ENCODE peak calls at places on chromosomes 2 and 18, in six cellular contexts. Z, S, D, I, J and R are unnamed samples.

GRCh38 chr2:189772212-189772611 is 9.6 kb upstream of the OSGEPL1 start:
- DNase-seq in I (no peak), S (no peak), J (no peak), D (no peak), Z (no peak), R (no peak)

GRCh38 chr18:52408800-52409302 is 68.9 kb downstream of the DCC start:
- DNase-seq in Z (no peak), S (no peak), D (no peak), I (no peak), J (no peak), R (no peak)

GRCh38 chr2:120667981-120668380 is 67.7 kb upstream of the GLI2 start:
- DNase-seq in I (no peak), J (no peak), S (no peak), Z (peak), D (no peak), R (no peak)

GRCh38 chr2:137968477-137969417 is 4.5 kb downstream of the HNMT start:
- DNase-seq in D (no peak), S (no peak), I (no peak), Z (no peak), J (no peak), R (no peak)

GRCh38 chr2:165691615-165692014 is 102.4 kb downstream of the GALNT3 start:
- DNase-seq in Z (no peak), I (no peak), J (no peak), S (no peak), D (peak), R (peak)

GRCh38 chr2:201806442-201806841 is at the start of gene CDK15:
- DNase-seq in J (no peak), S (no peak), I (no peak), Z (no peak), D (no peak), R (peak)

GRCh38 chr2:10957396-10957795 is 45.7 kb downstream of the KCNF1 start:
- DNase-seq in S (no peak), Z (no peak), I (no peak), D (no peak), J (no peak), R (no peak)

GRCh38 chr2:25674003-25674362 is 606 bp upstream of the DTNB start:
- DNase-seq in I (no peak), Z (no peak), D (no peak), S (no peak), J (no peak), R (peak)

GRCh38 chr2:197804758-197805597 is 585 bp downstream of the PLCL1 start:
- DNase-seq in S (peak), I (peak), Z (peak), D (peak), J (no peak), R (peak)

GRCh38 chr2:120914839-120915521 is 179.3 kb downstream of the GLI2 start:
- DNase-seq in D (peak), Z (no peak), I (no peak), J (peak), S (no peak), R (peak)

GRCh38 chr2:72109291-72109690 is 38.4 kb downstream of the CYP26B1 start:
- DNase-seq in I (no peak), J (no peak), D (no peak), Z (peak), S (no peak), R (no peak)

GRCh38 chr18:62420513-62421209 is 95.6 kb downstream of the TNFRSF11A start:
- DNase-seq in Z (no peak), S (peak), J (no peak), D (no peak), I (no peak), R (peak)

GRCh38 chr2:97935719-97936161 is 60.0 kb downstream of the TMEM131 start:
- DNase-seq in I (peak), J (peak), D (peak), Z (no peak), S (no peak), R (peak)

GRCh38 chr2:172021955-172022354 is 22.2 kb downstream of the METAP1D start:
- DNase-seq in S (no peak), J (no peak), D (peak), I (no peak), Z (no peak), R (peak)

GRCh38 chr2:152890746-152891145 is 172.3 kb downstream of the ARL6IP6 start:
- DNase-seq in J (no peak), S (no peak), Z (no peak), I (no peak), D (no peak), R (no peak)

GRCh38 chr2:156903335-156903734 is 354.2 kb upstream of the GALNT5 start:
- DNase-seq in Z (no peak), S (no peak), D (no peak), J (no peak), I (no peak), R (no peak)

GRCh38 chr18:30072609-30073385 is 969.7 kb downstream of the DSC3 start:
- DNase-seq in Z (no peak), I (no peak), J (no peak), S (no peak), D (no peak), R (no peak)

GRCh38 chr2:31205186-31205585 is 12.1 kb downstream of the CAPN14 start:
- DNase-seq in S (no peak), I (no peak), D (no peak), Z (no peak), J (no peak), R (no peak)

GRCh38 chr2:158664987-158665386 is 130.1 kb upstream of the DAPL1 start:
- DNase-seq in J (no peak), S (no peak), D (no peak), I (no peak), Z (no peak), R (no peak)

GRCh38 chr2:241617431-241618154 is 19.4 kb downstream of the THAP4 start:
- DNase-seq in J (no peak), Z (no peak), I (peak), S (no peak), D (no peak), R (peak)

GRCh38 chr2:56812432-56812831 is 628.6 kb downstream of the CCDC85A start:
- DNase-seq in D (no peak), Z (no peak), I (no peak), S (no peak), J (no peak), R (no peak)

DNA sequence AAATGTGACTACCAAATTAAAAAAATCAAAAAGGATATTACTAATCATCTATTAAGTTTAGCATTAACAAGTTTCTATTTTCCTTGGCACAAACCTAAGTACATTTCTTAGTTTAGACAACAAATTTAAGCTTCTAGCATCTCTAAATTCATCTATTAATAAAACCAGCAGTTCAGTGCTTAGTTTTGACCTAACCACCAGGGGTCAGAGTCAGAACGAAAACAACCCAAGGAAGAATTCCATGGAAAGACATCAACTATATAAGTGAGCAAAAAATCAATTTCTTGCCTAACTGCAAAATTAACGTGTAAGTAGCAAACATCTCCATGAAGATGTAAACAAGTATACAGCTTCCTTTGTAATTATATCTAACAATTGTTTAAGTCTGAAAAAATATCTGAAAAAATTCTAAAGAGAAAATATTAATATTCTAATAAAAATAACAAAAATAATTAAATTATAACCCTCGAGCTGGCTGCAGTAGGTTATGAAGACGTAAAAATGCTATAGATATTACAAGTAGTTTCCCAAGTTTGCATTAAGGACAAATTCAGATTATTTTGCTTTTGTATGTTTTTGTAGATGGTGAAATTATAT is 83.7 kb downstream of the CERKL start:
- DNase-seq in J (no peak), S (no peak), D (no peak), I (peak), Z (no peak), R (peak)
- TF ChIP-seq CTCF in J (peak), S (peak), D (peak), I (peak), Z (peak), R (peak)

GRCh38 chr18:48949606-48950535 is 894 bp downstream of the SMAD7 start:
- DNase-seq in I (peak), S (peak), Z (no peak), D (peak), J (no peak), R (peak)

GRCh38 chr18:48953096-48953706 is 2.4 kb upstream of the SMAD7 start:
- DNase-seq in I (no peak), D (no peak), J (no peak), S (no peak), Z (no peak), R (no peak)

GRCh38 chr18:48952287-48953095 is 1.7 kb upstream of the SMAD7 start:
- DNase-seq in I (peak), S (peak), D (peak), J (no peak), Z (peak), R (peak)

GRCh38 chr18:48950536-48951447 is at the start of gene SMAD7:
- DNase-seq in Z (no peak), S (no peak), D (no peak), I (peak), J (no peak), R (peak)

DNA sequence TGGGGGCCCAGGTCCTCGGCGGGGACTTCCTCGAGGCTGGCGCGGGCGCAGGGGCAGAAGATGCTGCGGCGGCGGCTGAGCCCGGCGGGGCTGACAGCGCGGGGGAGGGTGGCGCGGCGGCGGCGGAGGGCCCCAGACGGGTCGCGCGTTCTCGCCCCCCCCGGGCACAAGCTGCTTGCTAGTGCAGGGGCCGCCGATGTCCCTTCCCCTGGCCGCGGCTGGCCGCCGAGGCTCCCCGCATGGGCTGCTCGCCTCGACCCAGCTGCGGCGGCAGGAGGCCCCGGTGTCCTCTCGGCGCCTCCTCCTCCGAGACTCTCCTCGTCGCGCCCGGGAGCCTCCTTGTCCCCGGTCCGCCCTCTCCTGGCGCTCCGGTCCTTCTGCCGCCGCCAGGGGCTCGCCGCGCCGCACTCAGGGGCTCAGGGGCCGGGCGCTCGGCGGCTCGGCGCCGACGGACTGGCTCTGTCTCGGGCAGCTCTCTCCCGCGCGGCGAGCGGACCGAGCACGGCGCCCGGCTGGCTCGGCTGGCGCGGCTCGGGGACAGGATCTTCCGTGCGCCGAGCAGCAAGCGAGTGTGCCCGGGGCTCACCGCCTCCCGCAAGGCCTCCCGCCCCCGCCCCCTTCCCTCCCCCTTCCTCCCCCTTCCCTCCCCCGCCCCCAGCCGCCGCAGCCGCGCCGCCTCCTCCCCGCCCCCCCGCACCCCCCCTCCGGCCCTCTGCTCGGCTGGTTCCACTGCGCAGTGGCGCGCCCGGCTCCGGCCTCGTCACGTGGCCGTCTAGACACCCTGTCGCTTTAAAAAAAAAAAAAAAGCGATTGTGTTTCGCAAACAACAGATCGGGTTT is 902 bp upstream of the SMAD7 start:
- DNase-seq in J (no peak), S (peak), Z (peak), I (peak), D (peak), R (peak)
- TF ChIP-seq CTCF in J (peak), S (no peak), Z (peak), I (peak), D (no peak), R (no peak)

GRCh38 chr2:174145827-174146226 is 102.5 kb downstream of the OLA1 start:
- DNase-seq in S (no peak), I (no peak), Z (no peak), J (no peak), D (no peak), R (peak)
- TF ChIP-seq CTCF in S (peak), I (peak), Z (no peak), J (no peak), D (no peak), R (no peak)

DNA sequence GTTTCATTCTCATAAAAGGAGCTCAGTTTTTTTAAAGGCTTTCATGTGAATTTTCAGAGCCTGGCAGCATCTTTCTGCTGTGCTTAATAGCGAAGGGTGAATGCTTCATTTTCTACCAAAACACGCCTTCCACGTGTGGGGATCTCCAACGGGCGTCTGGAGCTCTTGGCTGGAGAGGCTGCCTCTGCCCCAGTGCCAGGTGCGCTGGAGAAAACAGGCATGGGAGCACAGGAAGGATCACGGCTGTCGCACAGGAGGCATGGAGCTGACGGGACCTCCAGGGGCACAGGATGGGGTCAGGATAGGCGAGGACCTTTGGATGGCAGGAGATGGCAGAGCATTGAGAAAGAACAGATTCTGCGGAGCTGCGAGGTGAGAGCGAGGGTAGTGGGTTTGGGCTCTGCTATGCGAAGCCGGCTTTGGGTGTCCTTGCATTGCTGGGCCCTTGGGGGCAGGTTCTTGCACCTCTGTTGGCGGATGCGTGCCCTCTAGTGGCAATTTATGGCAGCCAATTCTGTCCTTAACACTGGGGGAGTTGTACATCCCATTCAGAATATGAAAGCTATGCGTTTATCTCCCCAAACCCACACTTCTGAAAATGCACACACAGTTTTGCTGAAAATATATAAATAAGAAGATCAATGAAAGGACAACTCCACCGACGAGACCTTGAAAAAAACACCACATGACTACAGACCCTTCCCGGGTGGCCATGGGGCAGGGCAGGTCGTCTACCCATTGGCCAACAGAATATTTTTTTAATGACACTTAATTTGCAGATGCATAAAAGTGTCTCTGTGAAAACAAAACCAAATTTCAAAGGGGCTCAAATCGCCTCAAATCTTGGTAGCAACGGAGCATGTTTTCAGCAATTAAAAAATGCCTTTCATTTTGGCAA is 90.4 kb upstream of the SLC35G4 start:
- DNase-seq in I (peak), D (peak), J (no peak), S (peak), Z (no peak), R (peak)
- TF ChIP-seq CTCF in I (peak), D (peak), J (peak), S (peak), Z (peak), R (peak)

DNA sequence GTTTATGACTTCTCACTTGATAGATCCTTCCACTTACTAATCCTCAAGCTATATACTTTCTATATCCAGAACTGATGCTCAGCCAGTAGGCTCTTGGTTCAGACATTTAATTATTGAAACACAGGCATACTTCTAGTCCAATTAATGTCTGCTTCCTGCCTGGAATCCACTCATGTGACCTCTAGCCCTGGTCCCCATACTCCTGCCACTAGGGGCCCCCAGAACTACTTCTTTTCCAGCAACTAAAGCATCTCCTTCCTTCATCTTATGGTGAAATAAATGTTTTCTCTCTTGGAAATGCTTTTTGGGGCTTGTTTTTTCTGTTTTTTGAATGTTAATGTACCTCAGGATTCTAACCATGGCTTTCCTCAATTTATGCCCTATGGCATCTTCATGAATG is 527.6 kb downstream of the SATB2 start:
- DNase-seq in S (no peak), J (no peak), D (no peak), Z (no peak), I (peak), R (no peak)
- TF ChIP-seq CTCF in S (peak), J (no peak), D (no peak), Z (peak), I (peak), R (no peak)